ENCODE peak calls at places on chromosome 21, in five cellular contexts. R is IMR-90, M is esophagus squamous epithelium, G is A549, A is K562. O is an unnamed sample. For H3K9me3, the result is how much of the 10 kb centered on the place peaks cover.

GRCh38 chr21:17732306-17732705 is 86.8 kb downstream of the C21orf91 start:
- DNase-seq in A (no peak), M (no peak), R (peak), G (no peak), O (no peak)

GRCh38 chr21:20856926-20857325 is 141.3 kb upstream of the NCAM2 start:
- DNase-seq in A (peak), M (no peak), R (no peak), G (no peak), O (no peak)

GRCh38 chr21:42684109-42684916 is 30.9 kb downstream of the PDE9A start:
- DNase-seq in A (no peak), M (no peak), G (no peak), R (no peak), O (peak)

GRCh38 chr21:35217504-35218060 is 168.5 kb upstream of the RUNX1 start:
- DNase-seq in G (peak), A (no peak), M (no peak), R (peak), O (peak)

GRCh38 chr21:29374481-29374880 is 75.8 kb downstream of the BACH1 start:
- DNase-seq in R (no peak), M (no peak), G (no peak), A (no peak), O (no peak)

GRCh38 chr21:25568230-25568629 is 39.1 kb downstream of the MRPL39 start:
- DNase-seq in M (no peak), G (no peak), A (no peak), R (peak), O (no peak)

GRCh38 chr21:35084869-35085268 is 35.8 kb upstream of the RUNX1 start:
- DNase-seq in A (no peak), R (peak), M (no peak), G (peak), O (no peak)

GRCh38 chr21:27269646-27270045 is 302.8 kb upstream of the ADAMTS5 start:
- DNase-seq in A (no peak), M (no peak), G (no peak), R (peak), O (peak)

GRCh38 chr21:46322351-46323226 is 1.1 kb downstream of the C21orf58 start:
- DNase-seq in M (no peak), G (peak), R (peak), A (no peak), O (no peak)

GRCh38 chr21:45550552-45551210 is 8.4 kb upstream of the SLC19A1 start:
- DNase-seq in R (no peak), M (no peak), A (no peak), G (no peak), O (no peak)

GRCh38 chr21:20639026-20639425 is 359.2 kb upstream of the NCAM2 start:
- DNase-seq in G (no peak), R (no peak), A (no peak), M (no peak), O (no peak)

GRCh38 chr21:15003463-15004135 is 61.2 kb downstream of the NRIP1 start:
- DNase-seq in M (no peak), G (no peak), A (no peak), R (no peak), O (no peak)

GRCh38 chr21:45142469-45142868 is 68.1 kb downstream of the ADARB1 start:
- DNase-seq in M (no peak), A (no peak), G (no peak), R (peak), O (peak)

GRCh38 chr21:16113052-16113715 is 383.4 kb downstream of the USP25 start:
- DNase-seq in M (no peak), A (no peak), G (no peak), R (peak), O (no peak)

GRCh38 chr21:15976807-15977206 is 247.0 kb downstream of the USP25 start:
- DNase-seq in R (no peak), M (no peak), A (no peak), G (peak), O (no peak)

GRCh38 chr21:15171546-15171945 is 106.7 kb upstream of the NRIP1 start:
- DNase-seq in R (no peak), A (no peak), G (no peak), M (no peak), O (no peak)

GRCh38 chr21:25563399-25564116 is 43.7 kb downstream of the MRPL39 start:
- DNase-seq in G (no peak), A (no peak), M (no peak), R (no peak), O (no peak)

GRCh38 chr21:35014302-35015044 is 34.6 kb downstream of the RUNX1 start:
- DNase-seq in G (no peak), M (no peak), A (no peak), R (peak), O (no peak)

GRCh38 chr21:39182484-39183271 is 573 bp downstream of the PSMG1 start:
- DNase-seq in M (no peak), R (no peak), G (peak), A (no peak), O (no peak)

GRCh38 chr21:35011681-35012080 is 37.4 kb downstream of the RUNX1 start:
- DNase-seq in A (no peak), M (no peak), R (peak), G (no peak), O (no peak)

GRCh38 chr21:18041012-18041411 is 203.6 kb upstream of the CHODL start:
- DNase-seq in M (no peak), A (no peak), G (peak), R (no peak), O (no peak)

GRCh38 chr21:24995206-24995605 is 612.1 kb downstream of the MRPL39 start:
- DNase-seq in R (no peak), M (no peak), A (no peak), G (no peak), O (no peak)

GRCh38 chr21:41045534-41046268 is 122.3 kb upstream of the BACE2 start:
- DNase-seq in G (peak), R (no peak), M (no peak), A (no peak), O (no peak)

GRCh38 chr21:22224261-22224660 is 1226.1 kb downstream of the NCAM2 start:
- DNase-seq in G (no peak), M (no peak), A (no peak), R (no peak), O (no peak)

GRCh38 chr21:42466700-42467612 is 29.1 kb downstream of the RSPH1 start:
- DNase-seq in R (peak), A (peak), G (peak), M (no peak), O (peak)

GRCh38 chr21:35136586-35137254 is 87.6 kb upstream of the RUNX1 start:
- DNase-seq in G (peak), A (peak), R (peak), M (no peak), O (peak)

GRCh38 chr21:41346758-41347157 is 15.1 kb upstream of the MX2 start:
- DNase-seq in G (no peak), M (no peak), R (no peak), A (no peak), O (no peak)

GRCh38 chr21:35136106-35136505 is 87.0 kb upstream of the RUNX1 start:
- DNase-seq in R (no peak), A (no peak), G (no peak), M (no peak), O (no peak)

GRCh38 chr21:36917487-36918158 is 48.8 kb downstream of the HLCS start:
- DNase-seq in M (no peak), G (peak), R (peak), A (peak), O (peak)

GRCh38 chr21:33027401-33028185 is 1.9 kb downstream of the OLIG2 start:
- DNase-seq in A (no peak), G (no peak), R (no peak), M (no peak), O (no peak)

GRCh38 chr21:33026878-33027400 is 1.2 kb downstream of the OLIG2 start:
- DNase-seq in A (no peak), M (no peak), G (peak), R (peak), O (no peak)

GRCh38 chr21:33025471-33026298 is at the start of gene OLIG2:
- DNase-seq in M (no peak), A (peak), R (peak), G (no peak), O (no peak)

GRCh38 chr21:33025106-33025470 is 647 bp upstream of the OLIG2 start:
- DNase-seq in A (no peak), R (no peak), G (no peak), M (no peak), O (no peak)

GRCh38 chr21:33026299-33026858 is 644 bp downstream of the OLIG2 start:
- DNase-seq in A (no peak), M (no peak), G (no peak), R (no peak), O (no peak)
- H3K9me3 ChIP-seq in A (under half), M (under half), G (under half), R (under half), O (under half)

GRCh38 chr21:32457962-32458361 is 45.5 kb downstream of the EVA1C start:
- DNase-seq in M (no peak), A (no peak), G (no peak), R (no peak), O (no peak)
- H3K27ac ChIP-seq in M (peak), A (no peak), G (peak), R (no peak), O (no peak)

DNA sequence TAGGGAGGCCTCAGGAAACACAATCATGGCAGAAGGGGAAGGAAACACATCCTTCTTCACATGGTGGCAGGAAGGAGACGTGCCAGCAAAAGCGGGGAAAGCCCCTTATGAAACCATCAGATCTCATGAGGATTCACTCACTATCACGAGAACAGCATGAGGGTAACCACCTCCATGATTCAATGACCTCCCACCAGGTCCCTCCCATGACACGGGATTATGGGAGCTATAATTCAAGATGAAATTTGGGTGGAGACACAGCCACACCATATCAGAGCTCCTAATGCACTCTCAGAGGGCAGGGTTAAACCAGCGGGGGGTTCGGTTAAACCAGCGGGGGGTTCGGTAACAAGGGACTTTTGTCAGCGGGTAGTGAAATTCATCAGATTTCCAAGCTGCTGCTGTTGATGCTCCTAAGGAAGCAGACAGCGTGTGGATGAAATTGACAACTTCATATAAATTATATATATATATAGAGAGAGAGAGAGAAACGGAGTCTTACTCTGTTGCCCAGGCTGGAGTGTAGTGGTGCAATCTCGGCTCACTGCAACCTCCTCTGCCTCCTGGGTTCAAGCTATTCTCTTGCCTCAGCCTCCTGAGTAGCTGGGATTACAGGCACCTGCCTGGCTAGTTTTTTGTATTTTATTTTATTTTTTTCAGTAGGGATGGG is 4.3 kb downstream of the CSTB start:
- DNase-seq in G (no peak), M (no peak), A (no peak), R (no peak), O (no peak)
- H3K4me3 ChIP-seq in G (no peak), M (no peak), A (no peak), R (no peak), O (no peak)

GRCh38 chr21:38067086-38067739 is 151.0 kb upstream of the KCNJ6 start:
- DNase-seq in G (no peak), R (no peak), M (no peak), A (no peak), O (no peak)
- H3K9me3 ChIP-seq in G (under half), R (under half), M (under half), A (under half), O (under half)

DNA sequence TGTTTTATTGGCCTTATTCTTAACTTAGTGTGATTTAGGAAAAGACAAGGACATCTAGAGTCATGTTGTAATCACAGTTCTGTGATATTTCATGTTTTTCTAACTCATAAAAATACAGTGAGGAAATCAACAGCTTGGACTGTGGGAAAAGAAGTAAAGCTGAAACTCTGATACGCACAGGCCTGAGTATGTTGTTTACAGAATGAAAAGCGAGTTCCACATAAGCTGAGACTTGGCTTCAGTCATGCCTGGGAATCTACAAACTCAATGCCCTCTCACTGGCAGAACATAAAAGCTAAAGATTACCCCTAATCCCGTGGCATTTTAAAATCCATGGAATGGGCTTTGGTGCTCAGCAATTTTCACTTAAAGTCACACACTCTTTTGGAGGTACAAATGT is 23.6 kb upstream of the ATP5PO start:
- DNase-seq in G (no peak), A (no peak), M (no peak), R (peak), O (no peak)
- H3K27ac ChIP-seq in G (no peak), A (no peak), M (peak), R (peak), O (no peak)